ENCODE peak calls at places on chromosomes 5 and 9, in seven cellular contexts. X is stimulated activated CD8-positive, alpha-beta memory T cell treated with anti-CD3 and anti-CD28 coated beads, Interleukin-4, amount 100 ng/mL, for 1 hour; R is AG09309; A is AG08396; D is activated CD4-positive, alpha-beta T cell treated with anti-CD3 and anti-CD28 coated beads for 48 hours; K is activated CD8-positive, alpha-beta memory T cell treated with anti-CD3 and anti-CD28 coated beads, Interleukin-2, amount 50 U/mL, for 48 hours; V is M059J. T is an unnamed sample.

GRCh38 chr5:83096660-83097334 is 19.4 kb downstream of the XRCC4 start:
- DNase-seq in X (no peak), R (no peak), A (no peak), D (no peak), K (no peak), V (peak), T (no peak)

GRCh38 chr9:113677569-113677968 is 198.5 kb upstream of the ZNF618 start:
- DNase-seq in X (no peak), R (no peak), A (no peak), D (no peak), K (no peak), V (no peak), T (no peak)

GRCh38 chr9:113712053-113712452 is 164.1 kb upstream of the ZNF618 start:
- DNase-seq in X (no peak), R (no peak), A (no peak), D (no peak), K (no peak), V (peak), T (peak)

GRCh38 chr5:88647901-88648300 is 235.1 kb downstream of the MEF2C start:
- DNase-seq in X (no peak), R (no peak), A (no peak), D (no peak), K (no peak), V (no peak), T (no peak)

GRCh38 chr5:15601274-15601673 is 101.3 kb downstream of the FBXL7 start:
- DNase-seq in X (no peak), R (no peak), A (no peak), D (no peak), K (no peak), V (no peak), T (no peak)

GRCh38 chr9:7144265-7145046 is 386.7 kb downstream of the KDM4C start:
- DNase-seq in X (no peak), R (no peak), A (no peak), D (no peak), K (no peak), V (no peak), T (no peak)

GRCh38 chr9:71716138-71716909 is 52.0 kb downstream of the CEMIP2 start:
- DNase-seq in X (no peak), R (no peak), A (no peak), D (no peak), K (no peak), V (no peak), T (no peak)

GRCh38 chr9:105901514-105902109 is 207.3 kb downstream of the TMEM38B start:
- DNase-seq in X (no peak), R (no peak), A (no peak), D (no peak), K (no peak), V (peak), T (no peak)

GRCh38 chr5:106311230-106311629 is 1359.5 kb downstream of the EFNA5 start:
- DNase-seq in X (no peak), R (no peak), A (no peak), D (no peak), K (no peak), V (peak), T (no peak)

GRCh38 chr9:134370213-134370492 is 43.9 kb downstream of the RXRA start:
- DNase-seq in X (no peak), R (no peak), A (no peak), D (no peak), K (no peak), V (no peak), T (no peak)

GRCh38 chr5:35651002-35651756 is 33.5 kb downstream of the SPEF2 start:
- DNase-seq in X (peak), R (peak), A (peak), D (peak), K (peak), V (peak), T (peak)

GRCh38 chr9:126093771-126094170 is 232.9 kb upstream of the MVB12B start:
- DNase-seq in X (no peak), R (no peak), A (no peak), D (no peak), K (no peak), V (no peak), T (no peak)

GRCh38 chr9:87665516-87665915 is 60.4 kb upstream of the CTSL start:
- DNase-seq in X (no peak), R (no peak), A (no peak), D (no peak), K (no peak), V (no peak), T (no peak)

GRCh38 chr9:21549890-21550289 is 67.8 kb upstream of the IFNE start:
- DNase-seq in X (no peak), R (no peak), A (no peak), D (no peak), K (no peak), V (no peak), T (no peak)

GRCh38 chr5:176734756-176735342 is 75.5 kb upstream of the UNC5A start:
- DNase-seq in X (no peak), R (no peak), A (no peak), D (no peak), K (peak), V (no peak), T (no peak)

GRCh38 chr5:147481376-147481775 is 28.5 kb downstream of the DPYSL3 start:
- DNase-seq in X (no peak), R (peak), A (no peak), D (no peak), K (no peak), V (peak), T (no peak)

GRCh38 chr9:13410566-13411031 is 131.1 kb upstream of the MPDZ start:
- DNase-seq in X (no peak), R (no peak), A (no peak), D (no peak), K (no peak), V (peak), T (no peak)

GRCh38 chr5:173884402-173885053 is 3.6 kb upstream of the CPEB4 start:
- DNase-seq in X (no peak), R (no peak), A (no peak), D (peak), K (no peak), V (no peak), T (no peak)

GRCh38 chr5:129460121-129460950 is at the start of gene ADAMTS19:
- DNase-seq in X (no peak), R (no peak), A (peak), D (peak), K (peak), V (peak), T (no peak)

GRCh38 chr5:78671609-78672008 is 23.0 kb upstream of the LHFPL2 start:
- DNase-seq in X (no peak), R (peak), A (no peak), D (no peak), K (no peak), V (peak), T (no peak)

GRCh38 chr5:159504857-159505304 is 174.6 kb upstream of the IL12B start:
- DNase-seq in X (no peak), R (peak), A (peak), D (no peak), K (no peak), V (peak), T (peak)

GRCh38 chr5:143985832-143986485 is 174.0 kb downstream of the HMHB1 start:
- DNase-seq in X (no peak), R (peak), A (peak), D (no peak), K (no peak), V (peak), T (peak)

T was measured in AG09319.